ENCODE peak calls at places on chromosomes 3 and 15, in seven cellular contexts. W is activated B cell treated with CpG ODN at 0.5 μM for 24 hours; J is HCT116; D is mesothelial cell of epicardium; N is posterior cingulate gyrus; Z is non-pigmented ciliary epithelial cell; R is stimulated activated CD4-positive, alpha-beta T cell treated with anti-CD3 and anti-CD28 coated beads, Interleukin-15, amount 100 ng/mL, for 1 hour. T is an unnamed sample.

GRCh38 chr3:43765417-43766030 is 74.8 kb downstream of the ABHD5 start:
- DNase-seq in W (no peak), J (no peak), D (no peak), N (no peak), Z (no peak), R (no peak), T (no peak)

GRCh38 chr15:45921376-45921775 is 286.5 kb downstream of the SQOR start:
- DNase-seq in W (no peak), J (no peak), D (no peak), N (no peak), Z (no peak), R (no peak), T (no peak)

GRCh38 chr3:60890226-60890625 is 361.0 kb downstream of the FHIT start:
- DNase-seq in W (no peak), J (no peak), D (no peak), N (no peak), Z (no peak), R (no peak), T (no peak)

GRCh38 chr3:60809857-60810256 is 441.4 kb downstream of the FHIT start:
- DNase-seq in W (no peak), J (no peak), D (no peak), N (no peak), Z (no peak), R (no peak), T (no peak)

GRCh38 chr3:10548997-10549396 is 43.6 kb upstream of the ATP2B2 start:
- DNase-seq in W (no peak), J (peak), D (no peak), N (no peak), Z (no peak), R (no peak), T (no peak)

GRCh38 chr15:52857471-52857870 is 67.3 kb upstream of the ONECUT1 start:
- DNase-seq in W (no peak), J (no peak), D (no peak), N (no peak), Z (no peak), R (no peak), T (no peak)

GRCh38 chr3:134694445-134694844 is 43.6 kb upstream of the KY start:
- DNase-seq in W (no peak), J (no peak), D (no peak), N (no peak), Z (no peak), R (no peak), T (no peak)

GRCh38 chr3:197354195-197355059 is 56.0 kb upstream of the DLG1 start:
- DNase-seq in W (no peak), J (no peak), D (no peak), N (peak), Z (no peak), R (no peak), T (no peak)

GRCh38 chr3:182460303-182460702 is 333.0 kb upstream of the ATP11B start:
- DNase-seq in W (no peak), J (no peak), D (no peak), N (no peak), Z (no peak), R (no peak), T (no peak)

GRCh38 chr3:153246805-153247204 is 84.8 kb downstream of the RAP2B start:
- DNase-seq in W (no peak), J (no peak), D (no peak), N (no peak), Z (no peak), R (no peak), T (no peak)

GRCh38 chr15:79007066-79007465 is 62.2 kb upstream of the CTSH start:
- DNase-seq in W (no peak), J (peak), D (no peak), N (no peak), Z (peak), R (no peak), T (no peak)

GRCh38 chr15:82986442-82986780 is 401 bp downstream of the RAMAC start:
- DNase-seq in W (no peak), J (no peak), D (no peak), N (no peak), Z (no peak), R (no peak), T (peak)

GRCh38 chr3:126390201-126390600 is 4.5 kb upstream of the CFAP100 start:
- DNase-seq in W (no peak), J (no peak), D (no peak), N (no peak), Z (no peak), R (no peak), T (no peak)